ENCODE peak calls at places on chromosomes 12 and 14, in eight cellular contexts. One of them, this sample, is unnamed.

GRCh38 chr12:78759387-78759786 is 105.2 kb upstream of the SYT1 start:
- DNase-seq in activated CD4-positive, CD25-positive, alpha-beta regulatory T cell: no peak
- DNase-seq in COR-L47: no peak
- DNase-seq in substantia nigra: no peak
- DNase-seq in fibroblast of mammary gland: peak
- DNase-seq in NCI-H1105: no peak
- DNase-seq in posterior cingulate gyrus: no peak
- DNase-seq in nephron progenitor cell: no peak
- DNase-seq in this sample: no peak

GRCh38 chr12:75446857-75447256 is 33.7 kb upstream of the GLIPR1 start:
- DNase-seq in activated CD4-positive, CD25-positive, alpha-beta regulatory T cell: no peak
- DNase-seq in COR-L47: no peak
- DNase-seq in substantia nigra: no peak
- DNase-seq in fibroblast of mammary gland: peak
- DNase-seq in NCI-H1105: no peak
- DNase-seq in posterior cingulate gyrus: no peak
- DNase-seq in nephron progenitor cell: no peak
- DNase-seq in this sample: no peak

GRCh38 chr12:56487448-56488040 is 417 bp downstream of the GLS2 start:
- DNase-seq in activated CD4-positive, CD25-positive, alpha-beta regulatory T cell: no peak
- DNase-seq in COR-L47: peak
- DNase-seq in substantia nigra: no peak
- DNase-seq in fibroblast of mammary gland: peak
- DNase-seq in NCI-H1105: peak
- DNase-seq in posterior cingulate gyrus: peak
- DNase-seq in nephron progenitor cell: peak
- DNase-seq in this sample: peak

GRCh38 chr14:101715209-101716076 is 46.1 kb upstream of the PPP2R5C start:
- DNase-seq in activated CD4-positive, CD25-positive, alpha-beta regulatory T cell: no peak
- DNase-seq in COR-L47: no peak
- DNase-seq in substantia nigra: no peak
- DNase-seq in fibroblast of mammary gland: no peak
- DNase-seq in NCI-H1105: no peak
- DNase-seq in posterior cingulate gyrus: no peak
- DNase-seq in nephron progenitor cell: no peak
- DNase-seq in this sample: no peak

GRCh38 chr14:20176330-20176729 is 14.4 kb upstream of the OR11G2 start:
- DNase-seq in activated CD4-positive, CD25-positive, alpha-beta regulatory T cell: no peak
- DNase-seq in COR-L47: no peak
- DNase-seq in substantia nigra: no peak
- DNase-seq in fibroblast of mammary gland: no peak
- DNase-seq in NCI-H1105: no peak
- DNase-seq in posterior cingulate gyrus: no peak
- DNase-seq in nephron progenitor cell: no peak
- DNase-seq in this sample: no peak

GRCh38 chr12:64814432-64814831 is 10.0 kb upstream of the TBC1D30 start:
- DNase-seq in activated CD4-positive, CD25-positive, alpha-beta regulatory T cell: no peak
- DNase-seq in COR-L47: peak
- DNase-seq in substantia nigra: no peak
- DNase-seq in fibroblast of mammary gland: no peak
- DNase-seq in NCI-H1105: peak
- DNase-seq in posterior cingulate gyrus: no peak
- DNase-seq in nephron progenitor cell: no peak
- DNase-seq in this sample: no peak

GRCh38 chr12:132437252-132438138 is 52.5 kb upstream of the FBRSL1 start:
- DNase-seq in activated CD4-positive, CD25-positive, alpha-beta regulatory T cell: no peak
- DNase-seq in COR-L47: no peak
- DNase-seq in substantia nigra: no peak
- DNase-seq in fibroblast of mammary gland: no peak
- DNase-seq in NCI-H1105: no peak
- DNase-seq in posterior cingulate gyrus: no peak
- DNase-seq in nephron progenitor cell: no peak
- DNase-seq in this sample: no peak

GRCh38 chr14:70635971-70636595 is 5.6 kb upstream of the TTC9 start:
- DNase-seq in activated CD4-positive, CD25-positive, alpha-beta regulatory T cell: no peak
- DNase-seq in COR-L47: no peak
- DNase-seq in substantia nigra: no peak
- DNase-seq in fibroblast of mammary gland: peak
- DNase-seq in NCI-H1105: no peak
- DNase-seq in posterior cingulate gyrus: no peak
- DNase-seq in nephron progenitor cell: no peak
- DNase-seq in this sample: no peak

GRCh38 chr12:94867066-94867855 is 136.2 kb downstream of the NDUFA12 start:
- DNase-seq in activated CD4-positive, CD25-positive, alpha-beta regulatory T cell: no peak
- DNase-seq in COR-L47: no peak
- DNase-seq in substantia nigra: no peak
- DNase-seq in fibroblast of mammary gland: peak
- DNase-seq in NCI-H1105: no peak
- DNase-seq in posterior cingulate gyrus: no peak
- DNase-seq in nephron progenitor cell: no peak
- DNase-seq in this sample: no peak

GRCh38 chr14:100732766-100733100 is 6.0 kb downstream of the DLK1 start:
- DNase-seq in activated CD4-positive, CD25-positive, alpha-beta regulatory T cell: no peak
- DNase-seq in COR-L47: no peak
- DNase-seq in substantia nigra: no peak
- DNase-seq in fibroblast of mammary gland: no peak
- DNase-seq in NCI-H1105: no peak
- DNase-seq in posterior cingulate gyrus: no peak
- DNase-seq in nephron progenitor cell: no peak
- DNase-seq in this sample: no peak

GRCh38 chr14:61080591-61081010 is 99.6 kb downstream of the SLC38A6 start:
- DNase-seq in activated CD4-positive, CD25-positive, alpha-beta regulatory T cell: no peak
- DNase-seq in COR-L47: no peak
- DNase-seq in substantia nigra: no peak
- DNase-seq in fibroblast of mammary gland: peak
- DNase-seq in NCI-H1105: no peak
- DNase-seq in posterior cingulate gyrus: no peak
- DNase-seq in nephron progenitor cell: no peak
- DNase-seq in this sample: peak

GRCh38 chr12:55687746-55688145 is 20.0 kb downstream of the ITGA7 start:
- DNase-seq in activated CD4-positive, CD25-positive, alpha-beta regulatory T cell: no peak
- DNase-seq in COR-L47: no peak
- DNase-seq in substantia nigra: no peak
- DNase-seq in fibroblast of mammary gland: no peak
- DNase-seq in NCI-H1105: no peak
- DNase-seq in posterior cingulate gyrus: no peak
- DNase-seq in nephron progenitor cell: no peak
- DNase-seq in this sample: no peak

GRCh38 chr14:50985124-50985815 is 41.0 kb upstream of the PYGL start:
- DNase-seq in activated CD4-positive, CD25-positive, alpha-beta regulatory T cell: no peak
- DNase-seq in COR-L47: no peak
- DNase-seq in substantia nigra: peak
- DNase-seq in fibroblast of mammary gland: peak
- DNase-seq in NCI-H1105: no peak
- DNase-seq in posterior cingulate gyrus: peak
- DNase-seq in nephron progenitor cell: no peak
- DNase-seq in this sample: no peak

GRCh38 chr12:110180591-110181005 is 56.4 kb downstream of the IFT81 start:
- DNase-seq in activated CD4-positive, CD25-positive, alpha-beta regulatory T cell: no peak
- DNase-seq in COR-L47: no peak
- DNase-seq in substantia nigra: no peak
- DNase-seq in fibroblast of mammary gland: peak
- DNase-seq in NCI-H1105: no peak
- DNase-seq in posterior cingulate gyrus: no peak
- DNase-seq in nephron progenitor cell: no peak
- DNase-seq in this sample: no peak

GRCh38 chr14:68507544-68508081 is 285.3 kb downstream of the ZFP36L1 start:
- DNase-seq in activated CD4-positive, CD25-positive, alpha-beta regulatory T cell: no peak
- DNase-seq in COR-L47: no peak
- DNase-seq in substantia nigra: peak
- DNase-seq in fibroblast of mammary gland: no peak
- DNase-seq in NCI-H1105: no peak
- DNase-seq in posterior cingulate gyrus: no peak
- DNase-seq in nephron progenitor cell: no peak
- DNase-seq in this sample: no peak

GRCh38 chr12:80709811-80710726 is 2.6 kb downstream of the MYF6 start:
- DNase-seq in activated CD4-positive, CD25-positive, alpha-beta regulatory T cell: no peak
- DNase-seq in COR-L47: no peak
- DNase-seq in substantia nigra: no peak
- DNase-seq in fibroblast of mammary gland: no peak
- DNase-seq in NCI-H1105: no peak
- DNase-seq in posterior cingulate gyrus: no peak
- DNase-seq in nephron progenitor cell: peak
- DNase-seq in this sample: no peak

This sample was measured in NCI-H526.